ENCODE peak calls at places on chromosomes 6 and 20, in eight cellular contexts. One of them, this sample, is unnamed. For H3K4me1, the result is how much of the 10 kb centered on the place peaks cover.

GRCh38 chr6:139028658-139029469 is at the start of gene ABRACL:
- DNase-seq in A549: peak
- DNase-seq in adrenal gland: peak
- DNase-seq in tibial artery: peak
- DNase-seq in breast epithelium: peak
- DNase-seq in fibroblast of lung: peak
- DNase-seq in mammary epithelial cell: peak
- DNase-seq in left ventricle myocardium inferior: peak
- DNase-seq in this sample: peak

GRCh38 chr6:130834482-130835251 is 7.5 kb downstream of the SMLR1 start:
- DNase-seq in A549: no peak
- DNase-seq in adrenal gland: no peak
- DNase-seq in tibial artery: no peak
- DNase-seq in breast epithelium: no peak
- DNase-seq in fibroblast of lung: no peak
- DNase-seq in mammary epithelial cell: no peak
- DNase-seq in left ventricle myocardium inferior: no peak
- DNase-seq in this sample: no peak

GRCh38 chr6:56962451-56962850 is 7.5 kb downstream of the BEND6 start:
- DNase-seq in A549: no peak
- DNase-seq in adrenal gland: no peak
- DNase-seq in tibial artery: no peak
- DNase-seq in breast epithelium: no peak
- DNase-seq in fibroblast of lung: no peak
- DNase-seq in mammary epithelial cell: no peak
- DNase-seq in left ventricle myocardium inferior: no peak
- DNase-seq in this sample: no peak

GRCh38 chr6:129672883-129673631 is 36.9 kb downstream of the ARHGAP18 start:
- DNase-seq in A549: no peak
- DNase-seq in adrenal gland: no peak
- DNase-seq in tibial artery: no peak
- DNase-seq in breast epithelium: no peak
- DNase-seq in fibroblast of lung: peak
- DNase-seq in mammary epithelial cell: peak
- DNase-seq in left ventricle myocardium inferior: no peak
- DNase-seq in this sample: peak

GRCh38 chr6:16301511-16301910 is 63.1 kb downstream of the GMPR start:
- DNase-seq in A549: no peak
- DNase-seq in adrenal gland: no peak
- DNase-seq in tibial artery: peak
- DNase-seq in breast epithelium: no peak
- DNase-seq in fibroblast of lung: no peak
- DNase-seq in mammary epithelial cell: no peak
- DNase-seq in left ventricle myocardium inferior: no peak
- DNase-seq in this sample: no peak

GRCh38 chr6:170193326-170193821 is 97.5 kb downstream of the DLL1 start:
- DNase-seq in A549: no peak
- DNase-seq in adrenal gland: no peak
- DNase-seq in tibial artery: peak
- DNase-seq in breast epithelium: no peak
- DNase-seq in fibroblast of lung: no peak
- DNase-seq in mammary epithelial cell: no peak
- DNase-seq in left ventricle myocardium inferior: no peak
- DNase-seq in this sample: no peak

GRCh38 chr6:147053311-147053921 is 150.8 kb upstream of the STXBP5 start:
- DNase-seq in A549: no peak
- DNase-seq in adrenal gland: no peak
- DNase-seq in tibial artery: no peak
- DNase-seq in breast epithelium: no peak
- DNase-seq in fibroblast of lung: no peak
- DNase-seq in mammary epithelial cell: peak
- DNase-seq in left ventricle myocardium inferior: no peak
- DNase-seq in this sample: no peak

GRCh38 chr6:127177030-127177928 is 58.8 kb downstream of the RSPO3 start:
- DNase-seq in A549: no peak
- DNase-seq in adrenal gland: no peak
- DNase-seq in tibial artery: no peak
- DNase-seq in breast epithelium: no peak
- DNase-seq in fibroblast of lung: peak
- DNase-seq in mammary epithelial cell: no peak
- DNase-seq in left ventricle myocardium inferior: no peak
- DNase-seq in this sample: no peak

GRCh38 chr20:46767127-46767761 is 57.8 kb downstream of the SLC2A10 start:
- DNase-seq in A549: peak
- DNase-seq in adrenal gland: peak
- DNase-seq in tibial artery: no peak
- DNase-seq in breast epithelium: no peak
- DNase-seq in fibroblast of lung: peak
- DNase-seq in mammary epithelial cell: peak
- DNase-seq in left ventricle myocardium inferior: no peak
- DNase-seq in this sample: peak

DNA sequence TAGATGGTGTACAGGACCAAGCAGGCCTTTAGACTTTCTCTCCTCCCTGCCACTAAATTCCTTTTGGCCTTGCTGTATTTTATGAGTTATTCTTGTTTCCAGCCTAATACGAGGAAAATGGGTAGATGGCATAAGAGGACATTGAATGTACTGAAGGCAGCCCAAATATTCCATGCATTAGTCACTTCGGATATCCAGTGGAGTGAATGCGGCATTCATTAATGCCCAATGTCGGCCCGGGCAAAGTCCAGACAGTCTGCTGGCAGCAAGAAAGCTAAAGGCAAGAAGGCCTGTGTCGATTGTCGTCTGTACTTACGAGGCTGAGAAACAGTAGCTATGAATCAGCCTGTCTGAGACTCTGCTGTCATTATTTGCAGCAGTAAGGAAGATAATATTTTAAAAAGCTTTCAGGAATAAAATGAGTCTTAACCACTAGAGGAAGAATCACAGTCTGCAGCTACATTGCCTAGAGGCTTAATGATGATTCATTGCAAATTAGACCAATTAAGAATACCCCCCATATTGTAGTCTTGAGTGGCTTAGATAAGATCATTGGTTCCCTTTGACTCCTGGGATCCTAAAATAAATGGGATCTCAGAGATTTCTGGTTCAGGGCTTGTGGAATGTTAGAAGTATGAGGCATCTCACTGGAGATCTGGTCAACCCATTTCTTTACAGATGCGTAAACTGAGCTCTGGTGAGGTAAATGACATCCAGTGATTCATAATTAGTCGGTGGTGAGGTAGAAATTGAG is 534.1 kb upstream of the JAG1 start:
- DNase-seq in A549: peak
- DNase-seq in adrenal gland: no peak
- DNase-seq in tibial artery: peak
- DNase-seq in breast epithelium: no peak
- DNase-seq in fibroblast of lung: no peak
- DNase-seq in mammary epithelial cell: peak
- DNase-seq in left ventricle myocardium inferior: no peak
- DNase-seq in this sample: no peak
- H3K27ac ChIP-seq in A549: peak
- H3K27ac ChIP-seq in adrenal gland: no peak
- H3K27ac ChIP-seq in tibial artery: peak
- H3K27ac ChIP-seq in breast epithelium: no peak
- H3K27ac ChIP-seq in fibroblast of lung: no peak
- H3K27ac ChIP-seq in mammary epithelial cell: peak
- H3K27ac ChIP-seq in left ventricle myocardium inferior: no peak
- H3K27ac ChIP-seq in this sample: no peak

GRCh38 chr6:41887355-41887754 is 7.8 kb downstream of the USP49 start:
- DNase-seq in A549: no peak
- DNase-seq in adrenal gland: no peak
- DNase-seq in tibial artery: no peak
- DNase-seq in breast epithelium: no peak
- DNase-seq in fibroblast of lung: no peak
- DNase-seq in mammary epithelial cell: no peak
- DNase-seq in left ventricle myocardium inferior: no peak
- DNase-seq in this sample: peak
- H3K4me1 ChIP-seq in A549: under half
- H3K4me1 ChIP-seq in adrenal gland: under half
- H3K4me1 ChIP-seq in tibial artery: under half
- H3K4me1 ChIP-seq in breast epithelium: under half
- H3K4me1 ChIP-seq in fibroblast of lung: under half
- H3K4me1 ChIP-seq in mammary epithelial cell: under half
- H3K4me1 ChIP-seq in left ventricle myocardium inferior: under half
- H3K4me1 ChIP-seq in this sample: under half

GRCh38 chr20:5000263-5001173 is 792 bp downstream of the SLC23A2 start:
- DNase-seq in A549: no peak
- DNase-seq in adrenal gland: peak
- DNase-seq in tibial artery: peak
- DNase-seq in breast epithelium: peak
- DNase-seq in fibroblast of lung: no peak
- DNase-seq in mammary epithelial cell: no peak
- DNase-seq in left ventricle myocardium inferior: peak
- DNase-seq in this sample: peak
- H3K27ac ChIP-seq in A549: peak
- H3K27ac ChIP-seq in adrenal gland: peak
- H3K27ac ChIP-seq in tibial artery: peak
- H3K27ac ChIP-seq in breast epithelium: peak
- H3K27ac ChIP-seq in fibroblast of lung: no peak
- H3K27ac ChIP-seq in mammary epithelial cell: peak
- H3K27ac ChIP-seq in left ventricle myocardium inferior: no peak
- H3K27ac ChIP-seq in this sample: no peak

DNA sequence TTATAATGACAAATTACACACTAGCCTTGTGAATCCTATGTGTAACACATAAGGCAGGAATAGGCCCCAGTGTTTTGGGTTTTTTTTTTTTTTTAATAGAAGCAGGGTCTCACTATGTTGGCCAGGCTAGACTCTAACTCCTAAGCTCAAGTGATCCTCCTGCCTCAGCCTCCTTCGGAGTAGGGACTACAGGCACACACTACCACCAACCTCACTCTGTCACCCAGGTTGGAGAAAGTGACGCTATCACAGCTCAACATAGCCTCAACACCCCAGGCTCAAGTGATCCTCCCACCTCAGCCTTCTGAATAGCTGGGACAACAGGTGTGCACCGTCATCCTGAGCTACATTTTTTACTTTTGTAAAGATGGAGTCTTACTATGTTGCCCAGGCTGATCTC is 205.8 kb upstream of the RREB1 start:
- DNase-seq in A549: no peak
- DNase-seq in adrenal gland: no peak
- DNase-seq in tibial artery: no peak
- DNase-seq in breast epithelium: no peak
- DNase-seq in fibroblast of lung: no peak
- DNase-seq in mammary epithelial cell: no peak
- DNase-seq in left ventricle myocardium inferior: no peak
- DNase-seq in this sample: no peak
- H3K4me1 ChIP-seq in A549: under half
- H3K4me1 ChIP-seq in adrenal gland: under half
- H3K4me1 ChIP-seq in tibial artery: under half
- H3K4me1 ChIP-seq in breast epithelium: under half
- H3K4me1 ChIP-seq in fibroblast of lung: under half
- H3K4me1 ChIP-seq in mammary epithelial cell: under half
- H3K4me1 ChIP-seq in left ventricle myocardium inferior: under half
- H3K4me1 ChIP-seq in this sample: under half

GRCh38 chr6:10409766-10410209 is 5.1 kb downstream of the TFAP2A start:
- DNase-seq in A549: no peak
- DNase-seq in adrenal gland: no peak
- DNase-seq in tibial artery: no peak
- DNase-seq in breast epithelium: no peak
- DNase-seq in fibroblast of lung: no peak
- DNase-seq in mammary epithelial cell: peak
- DNase-seq in left ventricle myocardium inferior: no peak
- DNase-seq in this sample: peak

GRCh38 chr6:10411131-10411914 is 3.6 kb downstream of the TFAP2A start:
- DNase-seq in A549: no peak
- DNase-seq in adrenal gland: no peak
- DNase-seq in tibial artery: no peak
- DNase-seq in breast epithelium: no peak
- DNase-seq in fibroblast of lung: no peak
- DNase-seq in mammary epithelial cell: peak
- DNase-seq in left ventricle myocardium inferior: no peak
- DNase-seq in this sample: peak

GRCh38 chr6:10409160-10409765 is 5.6 kb downstream of the TFAP2A start:
- DNase-seq in A549: no peak
- DNase-seq in adrenal gland: no peak
- DNase-seq in tibial artery: no peak
- DNase-seq in breast epithelium: no peak
- DNase-seq in fibroblast of lung: no peak
- DNase-seq in mammary epithelial cell: peak
- DNase-seq in left ventricle myocardium inferior: no peak
- DNase-seq in this sample: peak

GRCh38 chr6:10411915-10412164 is 3.0 kb downstream of the TFAP2A start:
- DNase-seq in A549: no peak
- DNase-seq in adrenal gland: peak
- DNase-seq in tibial artery: no peak
- DNase-seq in breast epithelium: no peak
- DNase-seq in fibroblast of lung: no peak
- DNase-seq in mammary epithelial cell: no peak
- DNase-seq in left ventricle myocardium inferior: no peak
- DNase-seq in this sample: no peak

DNA sequence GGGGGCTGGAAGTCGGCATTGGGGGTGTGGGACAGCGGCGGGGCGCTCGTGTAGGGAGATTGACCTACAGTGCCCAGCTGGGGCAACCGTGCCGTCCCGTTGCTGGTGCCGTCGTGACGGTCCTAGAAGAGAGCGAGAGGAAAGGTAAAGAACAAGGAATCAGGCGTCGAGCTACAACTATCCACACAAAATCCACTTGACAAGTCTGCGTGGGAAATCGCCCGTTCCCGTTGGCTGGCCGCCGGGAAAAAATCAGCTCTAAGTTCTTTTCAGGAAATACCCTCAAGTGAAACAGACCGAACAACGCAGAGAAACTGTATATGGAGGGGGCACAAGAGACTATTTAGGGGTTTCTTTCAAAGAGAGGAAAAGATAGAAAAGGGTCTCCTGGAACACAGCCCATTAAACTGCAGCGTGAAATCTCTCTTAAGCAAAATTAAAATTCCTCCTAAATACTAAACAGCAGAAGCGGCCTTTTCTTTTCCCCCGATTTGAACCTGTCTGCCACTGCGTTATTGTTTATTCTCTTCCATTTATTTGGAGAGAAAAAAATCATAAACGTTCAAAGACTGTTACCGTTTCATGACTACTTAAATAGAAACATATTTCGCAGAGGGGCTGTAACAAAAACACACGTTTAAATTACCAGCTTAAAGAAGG is 4.5 kb downstream of the TFAP2A start:
- DNase-seq in A549: no peak
- DNase-seq in adrenal gland: no peak
- DNase-seq in tibial artery: no peak
- DNase-seq in breast epithelium: no peak
- DNase-seq in fibroblast of lung: no peak
- DNase-seq in mammary epithelial cell: peak
- DNase-seq in left ventricle myocardium inferior: no peak
- DNase-seq in this sample: no peak
- H3K27ac ChIP-seq in A549: peak
- H3K27ac ChIP-seq in adrenal gland: no peak
- H3K27ac ChIP-seq in tibial artery: no peak
- H3K27ac ChIP-seq in breast epithelium: peak
- H3K27ac ChIP-seq in fibroblast of lung: no peak
- H3K27ac ChIP-seq in mammary epithelial cell: peak
- H3K27ac ChIP-seq in left ventricle myocardium inferior: no peak
- H3K27ac ChIP-seq in this sample: peak

GRCh38 chr20:8424986-8425385 is 292.9 kb downstream of the PLCB1 start:
- DNase-seq in A549: no peak
- DNase-seq in adrenal gland: peak
- DNase-seq in tibial artery: no peak
- DNase-seq in breast epithelium: no peak
- DNase-seq in fibroblast of lung: no peak
- DNase-seq in mammary epithelial cell: no peak
- DNase-seq in left ventricle myocardium inferior: no peak
- DNase-seq in this sample: peak
- H3K4me1 ChIP-seq in A549: under half
- H3K4me1 ChIP-seq in adrenal gland: under half
- H3K4me1 ChIP-seq in tibial artery: under half
- H3K4me1 ChIP-seq in breast epithelium: under half
- H3K4me1 ChIP-seq in fibroblast of lung: under half
- H3K4me1 ChIP-seq in mammary epithelial cell: under half
- H3K4me1 ChIP-seq in left ventricle myocardium inferior: under half
- H3K4me1 ChIP-seq in this sample: half or more

This sample was measured in SJCRH30.